ENCODE peak calls at places on chromosome 17, in five cellular contexts. R is left lung, E is mucosa of descending colon, A is transverse colon, F is hepatocyte. U is an unnamed sample. For H3K9me3, the result is how much of the 10 kb centered on the place peaks cover.

GRCh38 chr17:32323784-32324590 is 18.0 kb downstream of the C17orf75 start:
- DNase-seq in A (peak), E (no peak), R (no peak), F (no peak), U (no peak)

GRCh38 chr17:9240659-9241370 is 219.5 kb downstream of the NTN1 start:
- DNase-seq in R (peak), A (peak), F (peak), E (peak), U (peak)

GRCh38 chr17:59298512-59298911 is 32.9 kb upstream of the YPEL2 start:
- DNase-seq in F (no peak), E (no peak), R (no peak), A (no peak), U (no peak)

GRCh38 chr17:43914451-43914850 is 7.1 kb upstream of the MPP2 start:
- DNase-seq in R (no peak), E (no peak), A (no peak), F (no peak), U (no peak)

GRCh38 chr17:77893144-77894044 is 65.1 kb upstream of the TNRC6C start:
- DNase-seq in R (no peak), A (no peak), F (no peak), E (no peak), U (no peak)

GRCh38 chr17:14052886-14053615 is 16.3 kb upstream of the COX10 start:
- DNase-seq in F (peak), A (no peak), E (no peak), R (no peak), U (no peak)

GRCh38 chr17:38789185-38789584 is 10.2 kb downstream of the PIP4K2B start:
- DNase-seq in F (no peak), A (no peak), E (no peak), R (no peak), U (no peak)

GRCh38 chr17:4934173-4934979 is 2.3 kb downstream of the GP1BA start:
- DNase-seq in A (peak), R (peak), F (peak), E (peak), U (peak)

GRCh38 chr17:52106638-52107261 is 51.8 kb downstream of the CA10 start:
- DNase-seq in A (peak), R (no peak), F (peak), E (no peak), U (peak)

GRCh38 chr17:48812001-48812400 is 5.0 kb downstream of the TTLL6 start:
- DNase-seq in R (no peak), F (no peak), E (no peak), A (no peak), U (no peak)

DNA sequence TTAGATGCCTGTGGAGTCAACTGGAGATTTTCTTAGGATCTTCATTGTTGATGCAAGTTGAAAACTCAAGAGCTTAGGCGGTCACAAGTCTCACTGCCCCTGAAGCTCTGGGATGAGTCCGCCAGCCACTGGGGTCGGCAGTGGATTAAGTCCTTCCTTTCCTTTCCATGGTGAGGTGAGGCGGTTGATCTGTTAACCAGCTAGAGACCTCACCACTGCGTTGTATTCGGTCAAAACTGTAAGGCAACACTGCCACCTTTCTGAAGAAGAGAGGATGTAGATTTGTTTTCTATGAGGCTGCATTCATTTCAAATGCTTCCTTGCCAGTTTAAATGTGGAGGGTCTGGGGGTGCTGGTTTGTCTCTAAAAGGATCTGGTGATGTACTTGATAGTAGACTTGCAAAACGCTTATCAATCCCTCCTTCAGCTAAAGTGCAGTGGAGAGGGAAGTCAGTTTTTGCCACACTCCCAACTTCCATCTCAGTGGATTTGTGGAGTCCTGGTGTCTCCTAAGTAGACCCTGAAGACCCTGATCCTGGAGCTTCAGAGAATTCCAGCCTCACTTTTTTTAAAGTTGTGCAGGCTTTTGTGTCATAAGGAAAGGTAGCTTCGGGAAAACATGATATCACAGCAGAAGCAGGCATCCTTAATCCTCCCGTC is 1.7 kb downstream of the MYOCD start:
- DNase-seq in A (peak), F (peak), R (no peak), E (no peak), U (peak)
- H3K4me3 ChIP-seq in A (peak), F (no peak), R (no peak), E (no peak), U (no peak)

GRCh38 chr17:40362696-40363479 is 1.6 kb downstream of the GJD3 start:
- DNase-seq in R (peak), F (peak), A (peak), E (peak), U (peak)
- TF ChIP-seq CTCF in R (peak), F (peak), A (peak), E (peak), U (peak)

GRCh38 chr17:54452666-54453348 is 447.8 kb upstream of the TOM1L1 start:
- DNase-seq in F (no peak), E (no peak), A (no peak), R (no peak), U (no peak)
- H3K9me3 ChIP-seq in F (under half), E (half or more), A (under half), R (under half), U (under half)

DNA sequence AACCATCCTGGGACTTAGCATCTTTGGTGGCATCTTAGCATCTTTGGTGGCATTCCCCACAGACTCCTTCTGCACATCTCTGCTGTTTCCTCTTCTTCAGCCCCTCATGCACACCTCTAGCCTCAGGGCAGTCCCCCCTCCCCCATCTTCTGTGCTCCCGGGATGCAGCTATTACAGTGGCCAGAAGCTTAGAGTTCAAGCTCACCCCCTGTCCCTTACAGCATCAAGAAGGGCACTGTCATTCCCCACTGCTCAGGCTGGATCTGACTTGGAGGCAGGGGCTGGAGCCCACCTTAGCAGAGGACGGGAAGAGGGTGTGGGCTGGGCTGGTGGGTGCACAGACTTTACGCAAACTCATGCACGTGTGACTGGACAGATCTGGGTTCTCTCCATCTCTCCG is 650 bp downstream of the EPN3 start:
- DNase-seq in A (no peak), F (no peak), R (no peak), E (no peak), U (no peak)
- H3K4me3 ChIP-seq in A (peak), F (peak), R (no peak), E (peak), U (no peak)

GRCh38 chr17:75589017-75589918 is 1.7 kb downstream of the MYO15B start:
- DNase-seq in E (peak), A (peak), F (peak), R (peak), U (peak)
- TF ChIP-seq CTCF in E (peak), A (peak), F (peak), R (peak), U (peak)

DNA sequence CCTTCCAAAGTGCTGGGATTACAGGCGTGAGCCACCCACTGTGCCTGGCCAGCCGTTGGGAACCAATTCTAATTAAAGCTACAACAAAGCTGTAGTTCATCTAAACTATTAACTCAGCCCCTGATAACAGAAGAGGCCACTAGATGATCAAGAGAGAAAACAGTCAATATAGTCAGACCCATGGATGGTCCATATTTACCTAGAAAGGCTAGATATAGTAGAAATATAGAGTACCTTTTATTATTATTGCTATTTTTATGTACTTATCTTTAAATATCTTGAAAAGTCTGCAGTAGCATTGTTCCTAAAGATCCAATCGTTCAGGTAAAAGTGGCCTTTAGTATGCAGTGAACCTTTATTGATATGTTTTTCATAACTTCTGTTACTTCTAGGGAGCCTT is 43.2 kb downstream of the RNF213 start:
- DNase-seq in A (no peak), E (no peak), F (no peak), R (no peak), U (no peak)
- H3K9me3 ChIP-seq in A (under half), E (under half), F (under half), R (under half), U (under half)

GRCh38 chr17:27633312-27634025 is 2.5 kb downstream of the LGALS9 start:
- DNase-seq in F (no peak), A (peak), R (no peak), E (no peak), U (no peak)

GRCh38 chr17:27630607-27631408 is at the start of gene LGALS9:
- DNase-seq in A (peak), R (no peak), E (peak), F (no peak), U (peak)

GRCh38 chr17:27634026-27634335 is 3.0 kb downstream of the LGALS9 start:
- DNase-seq in A (no peak), E (no peak), R (no peak), F (no peak), U (no peak)

GRCh38 chr17:27631409-27631755 is 394 bp downstream of the LGALS9 start:
- DNase-seq in R (no peak), F (no peak), E (no peak), A (no peak), U (no peak)

DNA sequence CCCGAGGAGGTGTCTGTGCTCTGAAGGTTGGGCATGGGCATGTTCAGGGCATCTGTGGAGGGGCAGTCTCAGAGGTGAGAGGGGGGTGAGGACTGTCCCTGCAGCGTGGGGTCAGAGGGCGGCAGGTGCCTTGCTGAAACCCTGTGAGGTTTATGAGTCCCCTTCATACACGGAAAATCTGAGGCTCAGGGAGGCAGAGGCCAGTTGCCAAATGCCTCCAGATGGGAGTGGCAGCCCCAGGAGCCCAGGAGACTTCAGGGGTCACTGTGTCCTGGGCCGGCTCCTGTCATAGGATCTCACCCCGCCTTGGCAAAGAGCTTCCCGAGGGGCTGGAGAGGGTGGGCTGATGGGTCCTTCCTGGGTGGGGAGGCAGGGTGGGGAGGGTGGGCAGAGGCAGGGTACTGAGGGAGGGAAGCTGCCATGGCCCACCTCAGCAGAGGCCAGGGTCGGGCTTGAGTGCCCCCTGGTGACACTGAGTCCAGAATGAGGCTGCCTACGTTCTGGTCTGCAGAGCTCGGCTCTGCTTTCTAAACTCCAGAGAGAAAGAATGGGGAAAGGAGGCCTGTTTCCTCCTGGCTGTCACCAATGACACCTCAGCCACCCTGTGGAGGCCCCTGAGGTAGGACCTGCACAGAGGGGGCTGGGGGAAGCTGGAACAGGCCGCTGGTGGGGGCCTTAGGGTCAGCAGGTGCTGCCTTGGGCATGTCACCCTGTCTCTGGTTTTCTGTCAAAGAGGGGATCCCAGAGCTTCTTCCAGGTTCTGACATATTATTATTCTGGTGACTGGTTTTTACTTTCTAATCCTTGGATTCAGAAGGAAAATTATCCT is 1.1 kb downstream of the LGALS9 start:
- DNase-seq in R (no peak), A (peak), E (no peak), F (no peak), U (no peak)
- H3K4me3 ChIP-seq in R (peak), A (peak), E (peak), F (no peak), U (no peak)